ENCODE peak calls at places on chromosomes 4 and X, in eight cellular contexts. U, P, E, B, T, M, K and N are unnamed samples.

GRCh38 chrX:14056201-14056600 is 26.5 kb upstream of the GEMIN8 start:
- DNase-seq in E (no peak), B (no peak), T (no peak), P (no peak), U (no peak), M (peak; percentile 2), K (no peak), N (no peak)

GRCh38 chr4:159432436-159432835 is 329.6 kb downstream of the RAPGEF2 start:
- DNase-seq in M (no peak), P (no peak), T (no peak), K (no peak), U (no peak), B (no peak), E (no peak), N (no peak)

GRCh38 chr4:7280906-7281305 is 88.6 kb downstream of the SORCS2 start:
- DNase-seq in U (no peak), M (peak; percentile 37), E (no peak), P (no peak), K (no peak), B (no peak), T (no peak), N (no peak)

GRCh38 chr4:106594291-106594952 is 225.8 kb upstream of the GIMD1 start:
- DNase-seq in T (no peak), B (no peak), P (no peak), K (no peak), U (no peak), E (no peak), M (no peak), N (no peak)

GRCh38 chr4:15982833-15983528 is 20.0 kb upstream of the FGFBP2 start:
- DNase-seq in B (no peak), U (no peak), E (no peak), K (no peak), P (no peak), T (no peak), M (peak; percentile 38), N (no peak)

GRCh38 chr4:72076562-72076961 is 44.8 kb downstream of the NPFFR2 start:
- DNase-seq in P (no peak), B (no peak), U (no peak), E (no peak), M (no peak), K (no peak), T (no peak), N (no peak)

GRCh38 chr4:74640111-74640903 is 154.0 kb downstream of the BTC start:
- DNase-seq in P (no peak), E (no peak), K (no peak), T (no peak), U (no peak), B (peak; percentile 86), M (peak; percentile 92), N (no peak)

GRCh38 chr4:184310171-184310567 is 92.5 kb upstream of the ENPP6 start:
- DNase-seq in K (no peak), M (no peak), B (no peak), P (peak; percentile 43), U (peak; percentile 48), E (no peak), T (no peak), N (no peak)

GRCh38 chr4:68175562-68176155 is 46.0 kb upstream of the TMPRSS11F start:
- DNase-seq in B (peak; percentile 20), U (no peak), T (no peak), E (peak; percentile 21), K (no peak), M (peak; percentile 51), P (peak; percentile 49), N (peak; percentile 43)

GRCh38 chr4:98627883-98628282 is 30.5 kb downstream of the TSPAN5 start:
- DNase-seq in T (no peak), U (no peak), P (no peak), B (peak; percentile 42), K (no peak), E (no peak), M (peak; percentile 81), N (no peak)

GRCh38 chr4:170052919-170053318 is 26.7 kb upstream of the MFAP3L start:
- DNase-seq in E (no peak), M (no peak), T (no peak), U (no peak), P (no peak), K (no peak), B (no peak), N (no peak)

GRCh38 chrX:69361286-69361926 is 142.7 kb upstream of the NALF2 start:
- DNase-seq in M (peak; percentile 1), P (no peak), K (no peak), U (no peak), T (no peak), B (no peak), E (no peak), N (no peak)

GRCh38 chrX:72216973-72217372 is 21.9 kb downstream of the ERCC6L start:
- DNase-seq in B (no peak), T (no peak), M (no peak), P (no peak), E (no peak), K (no peak), U (no peak), N (no peak)

GRCh38 chr4:25938251-25939186 is 24.5 kb downstream of the SMIM20 start:
- DNase-seq in B (no peak), U (peak; percentile 80), K (no peak), E (no peak), T (no peak), P (peak; percentile 36), M (peak; percentile 77), N (no peak)

GRCh38 chr4:3047464-3048286 is 26.7 kb downstream of the HTT-AS start:
- DNase-seq in T (peak; percentile 60), M (peak; percentile 39), P (peak; percentile 75), E (peak; percentile 69), K (peak; percentile 74), U (peak; percentile 86), B (no peak), N (no peak)

GRCh38 chr4:140789752-140790151 is 33.6 kb upstream of the TBC1D9 start:
- DNase-seq in T (no peak), B (no peak), E (no peak), P (peak; percentile 35), M (peak; percentile 12), K (no peak), U (no peak), N (no peak)

GRCh38 chr4:76305971-76306881 is at the start of gene STBD1:
- DNase-seq in U (peak; percentile 90), P (peak; percentile 87), E (peak; percentile 60), M (peak; percentile 49), K (peak; percentile 60), B (peak; percentile 15), T (peak; percentile 90), N (no peak)

GRCh38 chr4:175891863-175892262 is 79.8 kb upstream of the GPM6A start:
- DNase-seq in K (no peak), T (no peak), U (no peak), E (no peak), B (no peak), M (peak; percentile 4), P (peak; percentile 20), N (no peak)

GRCh38 chrX:68989865-68990606 is 161.2 kb downstream of the EFNB1 start:
- DNase-seq in M (peak; percentile 82), T (peak; percentile 48), B (peak; percentile 57), P (peak; percentile 58), K (no peak), U (peak; percentile 65), E (no peak), N (no peak)

GRCh38 chrX:49878128-49878833 is 1.0 kb upstream of the USP27X start:
- DNase-seq in B (no peak), P (no peak), U (no peak), K (no peak), E (peak; percentile 27), T (peak; percentile 20), M (no peak), N (no peak)

GRCh38 chrX:49878834-49879655 is at the start of gene USP27X:
- DNase-seq in M (peak; percentile 81), E (peak; percentile 80), P (peak; percentile 81), T (peak; percentile 78), B (peak; percentile 45), U (peak; percentile 86), K (peak; percentile 70), N (peak; percentile 42)

GRCh38 chrX:49877397-49878101 is 1.7 kb upstream of the USP27X start:
- DNase-seq in P (peak; percentile 28), K (no peak), U (no peak), B (no peak), M (no peak), E (no peak), T (no peak), N (no peak)

GRCh38 chrX:49879656-49880277 is 483 bp downstream of the USP27X start:
- DNase-seq in E (no peak), M (peak; percentile 1), P (no peak), K (no peak), B (no peak), U (no peak), T (no peak), N (no peak)

GRCh38 chrX:49880668-49881067 is 1.4 kb downstream of the USP27X start:
- DNase-seq in U (no peak), T (no peak), K (no peak), E (no peak), M (no peak), P (no peak), B (no peak), N (no peak)
- H3K4me3 ChIP-seq in U (peak overlapping the region; percentile 70), T (no peak overlapping the region), K (peak overlapping the region; percentile 74), E (no peak overlapping the region), M (no peak overlapping the region), P (no peak overlapping the region), B (no peak overlapping the region), N (no peak overlapping the region)

DNA sequence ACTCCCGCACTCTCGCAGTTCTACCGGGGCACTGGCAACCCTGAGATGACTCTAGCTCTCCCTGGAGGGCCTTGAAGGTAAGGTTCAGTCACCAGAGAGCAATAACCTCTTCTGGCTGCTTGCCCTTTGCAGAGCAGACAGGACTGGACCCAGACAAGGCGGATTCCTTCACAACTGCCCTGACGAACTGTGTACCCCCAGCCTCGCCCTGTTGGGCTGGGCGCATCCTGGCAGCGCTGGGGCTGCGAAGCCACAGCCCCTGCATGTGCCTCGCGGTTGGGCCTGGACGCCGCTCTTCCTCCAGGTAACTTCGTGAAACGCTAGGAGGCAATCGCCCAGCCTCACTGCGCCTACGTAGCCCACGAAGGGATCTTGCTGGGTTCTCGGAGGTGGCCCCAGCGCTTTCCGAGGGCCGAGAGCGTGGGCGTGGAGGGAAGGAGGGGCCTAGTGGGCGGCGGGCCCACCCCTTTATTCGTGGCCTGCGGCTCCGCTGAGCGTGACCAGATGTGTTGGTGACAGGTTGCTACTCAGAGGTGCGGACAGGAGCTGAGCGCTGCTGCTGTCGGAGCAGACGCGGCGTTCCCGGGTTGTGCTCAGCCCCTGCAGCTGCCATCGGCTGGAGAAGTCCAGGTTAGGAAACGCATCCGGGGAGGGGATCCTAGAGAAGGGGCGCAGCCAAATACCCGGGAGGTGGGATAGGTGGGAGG is 1.9 kb upstream of the MAMLD1 start:
- DNase-seq in M (peak; percentile 26), U (peak; percentile 53), T (no peak), K (no peak), B (no peak), E (no peak), P (peak; percentile 11), N (no peak)
- H3K4me3 ChIP-seq in M (peak overlapping the region; percentile 83), U (peak overlapping the region; percentile 72), T (peak overlapping the region; percentile 60), K (peak overlapping the region; percentile 77), B (peak overlapping the region; percentile 74), E (peak overlapping the region; percentile 52), P (no peak overlapping the region), N (peak overlapping the region; percentile 56)

GRCh38 chr4:166687828-166688227 is 546.5 kb downstream of the SPOCK3 start:
- DNase-seq in U (no peak), T (no peak), K (no peak), E (no peak), M (no peak), P (no peak), B (no peak), N (no peak)
- H3K4me3 ChIP-seq in U (no peak overlapping the region), T (no peak overlapping the region), K (no peak overlapping the region), E (no peak overlapping the region), M (no peak overlapping the region), P (no peak overlapping the region), B (no peak overlapping the region), N (no peak overlapping the region)

GRCh38 chrX:41293269-41293668 is 40.7 kb upstream of the DDX3X start:
- DNase-seq in K (no peak), B (no peak), P (no peak), T (no peak), E (no peak), M (no peak), U (no peak), N (no peak)
- H3K4me3 ChIP-seq in K (no peak overlapping the region), B (no peak overlapping the region), P (no peak overlapping the region), T (no peak overlapping the region), E (no peak overlapping the region), M (no peak overlapping the region), U (no peak overlapping the region), N (no peak overlapping the region)